ENCODE peak calls at places on chromosomes 11 and 22, in six cellular contexts. R is dorsolateral prefrontal cortex; H is heart left ventricle; X is right lobe of liver; E is CD8-positive, alpha-beta memory T cell; N is pancreas. Q is an unnamed sample.
A peak's percentile ranks its signal among the peaks of the same experiment; 100 is the strongest.

GRCh38 chr11:121237686-121238658 is 54.6 kb upstream of the SC5D start:
- DNase-seq in R (no peak), E (no peak), H (no peak), X (no peak), N (no peak), Q (peak; percentile 67)

GRCh38 chr11:69210660-69211035 is 54.9 kb downstream of the SMIM38 start:
- DNase-seq in N (no peak), H (no peak), X (peak; percentile 35), E (no peak), R (no peak), Q (no peak)

GRCh38 chr11:11588243-11588642 is 33.6 kb downstream of the GALNT18 start:
- DNase-seq in H (no peak), N (no peak), R (no peak), E (no peak), X (no peak), Q (no peak)

GRCh38 chr11:131408011-131408640 is 37.7 kb downstream of the NTM start:
- DNase-seq in X (peak; percentile 54), H (no peak), R (no peak), E (no peak), N (no peak), Q (no peak)

GRCh38 chr11:19281041-19281440 is 40.3 kb upstream of the E2F8 start:
- DNase-seq in N (no peak), E (peak; percentile 49), X (no peak), H (no peak), R (no peak), Q (no peak)

GRCh38 chr11:4103269-4103668 is 8.7 kb downstream of the RRM1 start:
- DNase-seq in N (no peak), R (no peak), H (no peak), E (no peak), X (no peak), Q (no peak)

GRCh38 chr11:12291313-12291712 is 86.1 kb upstream of the PARVA start:
- DNase-seq in N (no peak), X (no peak), E (no peak), H (no peak), R (no peak), Q (no peak)

GRCh38 chr11:122162095-122162494 is 46.1 kb upstream of the BLID start:
- DNase-seq in H (no peak), E (no peak), R (no peak), N (no peak), X (no peak), Q (no peak)

GRCh38 chr22:22976033-22976922 is 88.7 kb downstream of the IGLL5 start:
- DNase-seq in H (no peak), R (no peak), E (no peak), N (no peak), X (no peak), Q (no peak)

GRCh38 chr11:123301696-123302400 is 106.8 kb upstream of the CLMP start:
- DNase-seq in N (peak; percentile 54), H (peak; percentile 86), R (peak; percentile 50), E (peak; percentile 52), X (peak; percentile 57), Q (peak; percentile 43)

GRCh38 chr11:65576867-65577755 is 1.3 kb downstream of the EHBP1L1 start:
- DNase-seq in N (peak; percentile 76), E (no peak), H (peak; percentile 83), R (no peak), X (no peak), Q (peak; percentile 82)

GRCh38 chr11:112795142-112795815 is 165.9 kb upstream of the NCAM1 start:
- DNase-seq in R (no peak), N (no peak), X (no peak), E (no peak), H (no peak), Q (peak; percentile 90)

GRCh38 chr22:35582861-35583670 is 34.1 kb downstream of the MB start:
- DNase-seq in N (no peak), R (peak; percentile 51), H (peak; percentile 68), E (peak; percentile 40), X (peak; percentile 62), Q (peak; percentile 55)

GRCh38 chr11:99320769-99321290 is 300.1 kb downstream of the CNTN5 start:
- DNase-seq in N (no peak), R (no peak), H (no peak), X (no peak), E (no peak), Q (no peak)

GRCh38 chr11:62573006-62573591 is 592 bp downstream of the EEF1G start:
- DNase-seq in R (no peak), N (no peak), H (no peak), E (no peak), X (peak; percentile 59), Q (peak; percentile 27)

GRCh38 chr11:81165164-81165563 is 1568.5 kb downstream of the FAM181B start:
- DNase-seq in R (no peak), N (no peak), H (no peak), E (no peak), X (no peak), Q (peak; percentile 9)

GRCh38 chr11:19922689-19923035 is 210.0 kb downstream of the NAV2 start:
- DNase-seq in R (no peak), N (no peak), H (no peak), X (no peak), E (no peak), Q (no peak)

GRCh38 chr11:64894070-64894811 is 15.8 kb upstream of the EHD1 start:
- DNase-seq in R (peak; percentile 79), E (peak; percentile 90), N (peak; percentile 91), H (peak; percentile 96), X (peak; percentile 93), Q (peak; percentile 85)

GRCh38 chr11:46363455-46363920 is 16.2 kb downstream of the DGKZ start:
- DNase-seq in R (peak; percentile 64), H (peak; percentile 82), E (no peak), N (no peak), X (no peak), Q (peak; percentile 97)

GRCh38 chr11:72373163-72373562 is 61.2 kb downstream of the CLPB start:
- DNase-seq in X (no peak), R (no peak), E (no peak), H (no peak), N (no peak), Q (no peak)

GRCh38 chr11:34358258-34358665 is 452 bp upstream of the ABTB2 start:
- DNase-seq in E (no peak), R (no peak), N (peak; percentile 70), X (peak; percentile 91), H (peak; percentile 74), Q (peak; percentile 67)

GRCh38 chr11:20529757-20530156 is 69.7 kb upstream of the SLC6A5 start:
- DNase-seq in E (no peak), H (no peak), X (no peak), R (no peak), N (no peak), Q (no peak)

GRCh38 chr11:10273738-10274137 is 20.3 kb downstream of the SBF2 start:
- DNase-seq in E (no peak), R (no peak), X (no peak), N (no peak), H (no peak), Q (no peak)

GRCh38 chr11:76768091-76769047 is 14.8 kb upstream of the TSKU start:
- DNase-seq in X (peak; percentile 84), R (no peak), N (no peak), E (no peak), H (no peak), Q (peak; percentile 73)

GRCh38 chr11:73334244-73335203 is 26.4 kb downstream of the ARHGEF17 start:
- DNase-seq in H (peak; percentile 92), X (peak; percentile 70), R (no peak), E (no peak), N (peak; percentile 58), Q (peak; percentile 74)

GRCh38 chr11:123545726-123546125 is 108.7 kb downstream of the SCN3B start:
- DNase-seq in R (no peak), E (no peak), X (no peak), H (no peak), N (no peak), Q (no peak)

GRCh38 chr11:107076832-107077231 is 58.6 kb upstream of the GUCY1A2 start:
- DNase-seq in H (no peak), N (no peak), E (no peak), X (no peak), R (no peak), Q (no peak)

GRCh38 chr11:120172054-120172881 is 34.4 kb upstream of the TRIM29 start:
- DNase-seq in E (no peak), R (peak; percentile 55), H (peak; percentile 81), N (peak; percentile 76), X (peak; percentile 76), Q (peak; percentile 74)

DNA sequence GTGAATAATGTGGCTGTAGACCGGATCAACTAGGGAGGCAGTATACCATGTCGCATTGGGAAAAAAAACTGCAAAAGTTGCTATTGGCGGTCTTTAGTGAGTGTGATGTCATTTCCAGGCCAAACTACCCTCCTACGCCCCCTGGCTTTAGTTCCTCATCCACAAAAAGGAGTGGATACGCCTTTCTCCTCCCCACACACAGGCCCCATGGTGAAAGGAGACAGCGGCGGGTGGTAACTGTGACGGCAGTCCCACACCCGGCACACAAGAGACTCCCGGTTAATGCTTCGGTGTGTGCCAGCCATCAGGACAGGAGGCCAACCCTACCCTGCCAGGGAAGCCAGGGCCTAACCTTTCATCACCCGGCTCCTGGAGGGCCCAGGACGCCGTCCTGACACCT is 11.0 kb downstream of the TP53I11 start:
- DNase-seq in E (no peak), X (no peak), H (no peak), N (no peak), R (no peak), Q (no peak)
- H3K27me3 ChIP-seq in E (no peaks in the 10 kb centered on the region), X (no peaks in the 10 kb centered on the region), H (no peaks in the 10 kb centered on the region), N (no peaks in the 10 kb centered on the region), R (no peaks in the 10 kb centered on the region), Q (no peaks in the 10 kb centered on the region)

DNA sequence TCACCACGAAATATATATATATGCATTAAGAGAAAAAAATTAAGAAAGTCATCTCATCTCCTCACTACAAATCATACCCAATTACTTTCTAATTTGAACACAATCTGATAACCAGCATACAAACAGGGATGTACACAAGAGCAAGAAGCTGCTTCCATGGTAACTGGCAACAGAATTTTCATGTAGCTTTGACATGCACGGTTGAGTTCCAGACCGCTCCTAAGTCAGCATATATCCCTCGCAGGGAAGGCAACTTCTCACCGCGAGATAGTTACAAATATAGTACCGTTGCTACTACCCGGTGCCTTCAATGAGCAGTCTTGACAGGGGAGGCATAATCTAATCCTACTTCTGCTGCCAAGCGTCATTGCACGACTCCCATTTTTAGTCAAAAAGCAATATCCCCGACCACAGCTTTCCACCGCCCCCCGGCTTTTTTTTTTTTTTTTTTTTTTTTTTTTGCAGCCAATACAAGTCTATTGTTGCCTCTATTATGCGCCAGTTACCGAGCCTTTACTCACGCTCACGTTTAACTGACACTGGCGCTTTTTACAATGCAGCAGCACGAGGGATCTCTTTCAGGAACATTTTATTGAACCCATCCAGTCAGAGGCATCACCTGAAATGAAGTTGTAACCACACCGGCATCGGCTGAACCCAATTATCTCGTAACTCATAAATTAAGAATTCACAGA is 2.2 kb downstream of the CADM1 start:
- DNase-seq in H (no peak), N (no peak), X (no peak), E (no peak), R (no peak), Q (no peak)
- H3K27me3 ChIP-seq in H (no peaks in the 10 kb centered on the region), N (peaks cover 33% of the 10 kb centered on the region), X (no peaks in the 10 kb centered on the region), E (peaks cover 25% of the 10 kb centered on the region), R (no peaks in the 10 kb centered on the region), Q (peaks cover 3% of the 10 kb centered on the region)

GRCh38 chr22:39559456-39560105 is 11.0 kb upstream of the CACNA1I start:
- DNase-seq in R (no peak), E (no peak), H (no peak), X (no peak), N (no peak), Q (no peak)
- H3K27me3 ChIP-seq in R (peaks cover 16% of the 10 kb centered on the region), E (peaks cover 29% of the 10 kb centered on the region), H (peaks cover 20% of the 10 kb centered on the region), X (peaks cover 5% of the 10 kb centered on the region), N (peaks cover 9% of the 10 kb centered on the region), Q (no peaks in the 10 kb centered on the region)

GRCh38 chr22:31137721-31138120 is 2.6 kb downstream of the PLA2G3 start:
- DNase-seq in N (no peak), X (no peak), R (no peak), H (no peak), E (no peak), Q (no peak)
- H3K27me3 ChIP-seq in N (no peaks in the 10 kb centered on the region), X (no peaks in the 10 kb centered on the region), R (no peaks in the 10 kb centered on the region), H (no peaks in the 10 kb centered on the region), E (no peaks in the 10 kb centered on the region), Q (no peaks in the 10 kb centered on the region)